ENCODE peak calls at places on chromosomes 5 and 9, in nine cellular contexts. P is left ventricle myocardium inferior; A is endothelial cell; D is DMS153; J is NCI-H2081; M is HCT116; S is GM03348; I is ELF-1; N is stimulated activated CD8-positive, alpha-beta memory T cell treated with anti-CD3 and anti-CD28 coated beads, Interleukin-15, amount 100 ng/mL, for 4 hours. H is an unnamed sample.

GRCh38 chr5:160959804-160960203 is 107.8 kb upstream of the ATP10B start:
- DNase-seq in S (no peak), D (no peak), I (no peak), A (no peak), J (no peak), M (no peak), N (no peak), P (no peak), H (no peak)

GRCh38 chr5:106865279-106865678 is 805.5 kb downstream of the EFNA5 start:
- DNase-seq in M (no peak), J (no peak), N (no peak), A (no peak), I (no peak), S (no peak), D (no peak), P (no peak), H (no peak)

GRCh38 chr9:126836216-126836615 is 24.2 kb upstream of the ZBTB34 start:
- DNase-seq in D (no peak), A (no peak), P (no peak), J (no peak), N (no peak), I (no peak), S (peak), M (no peak), H (no peak)

GRCh38 chr9:88936668-88937067 is 54.6 kb upstream of the S1PR3 start:
- DNase-seq in D (no peak), J (no peak), N (no peak), I (no peak), A (no peak), P (no peak), M (no peak), S (no peak), H (no peak)

GRCh38 chr9:89912605-89912953 is 307.8 kb downstream of the GADD45G start:
- DNase-seq in P (no peak), N (no peak), M (no peak), J (no peak), S (no peak), D (no peak), A (no peak), I (no peak), H (no peak)

GRCh38 chr5:9069650-9070049 is 476.2 kb downstream of the SEMA5A start:
- DNase-seq in P (no peak), M (no peak), N (no peak), D (no peak), I (no peak), S (no peak), A (no peak), J (no peak), H (no peak)

GRCh38 chr9:106107716-106108115 is 413.4 kb downstream of the TMEM38B start:
- DNase-seq in I (no peak), D (no peak), N (no peak), S (no peak), A (no peak), P (no peak), M (no peak), J (no peak), H (no peak)

GRCh38 chr5:89471556-89471955 is 588.6 kb upstream of the MEF2C start:
- DNase-seq in M (no peak), A (no peak), S (peak), D (no peak), P (no peak), J (no peak), N (no peak), I (no peak), H (peak)

GRCh38 chr5:107365355-107366109 is 305.2 kb downstream of the EFNA5 start:
- DNase-seq in I (no peak), D (no peak), M (no peak), A (no peak), S (no peak), N (no peak), P (no peak), J (no peak), H (peak)

GRCh38 chr5:1111727-1112289 is at the start of gene SLC12A7:
- DNase-seq in J (peak), S (peak), I (no peak), A (peak), D (peak), N (no peak), P (peak), M (no peak), H (peak)

GRCh38 chr9:39588056-39588814 is 232.8 kb downstream of the SPATA31A1 start:
- DNase-seq in P (no peak), N (no peak), M (no peak), D (no peak), A (no peak), S (peak), J (no peak), I (no peak), H (peak)